ENCODE peak calls at places on chromosomes 3 and 15, in five cellular contexts. H is GM12878, Q is HEK293T, M is HepG2, Z is H1. C is an unnamed sample.
A peak's percentile ranks its signal among the peaks of the same experiment; 100 is the strongest.

GRCh38 chr3:27080126-27080525 is 289.1 kb downstream of the NEK10 start:
- DNase-seq in Z (no peak), H (no peak), M (no peak), Q (no peak), C (no peak)

GRCh38 chr15:99174567-99174966 is 69.7 kb downstream of the SYNM start:
- DNase-seq in H (no peak), Q (no peak), M (no peak), Z (no peak), C (no peak)

GRCh38 chr3:159263750-159264561 is 462.1 kb downstream of the MFSD1 start:
- DNase-seq in Q (peak; percentile 28), M (peak; percentile 22), Z (no peak), H (no peak), C (peak; percentile 8)

GRCh38 chr3:196135693-196136639 is 54.1 kb upstream of the TFRC start:
- DNase-seq in Z (no peak), M (no peak), H (no peak), Q (no peak), C (no peak)

GRCh38 chr15:42498212-42499038 is 3.0 kb downstream of the SNAP23 start:
- DNase-seq in M (no peak), H (no peak), Z (no peak), Q (no peak), C (no peak)

GRCh38 chr3:158768361-158768787 is 33.5 kb upstream of the MFSD1 start:
- DNase-seq in Q (no peak), H (no peak), Z (no peak), M (peak; percentile 67), C (no peak)

GRCh38 chr3:196186661-196187573 is 24.3 kb downstream of the ZDHHC19 start:
- DNase-seq in Q (no peak), H (peak; percentile 64), M (no peak), Z (peak; percentile 56), C (peak; percentile 85)

GRCh38 chr15:101161656-101162055 is 90.2 kb downstream of the CHSY1 start:
- DNase-seq in H (no peak), M (no peak), Z (no peak), Q (no peak), C (no peak)

GRCh38 chr3:162492446-162493081 is 996.0 kb downstream of the OTOL1 start:
- DNase-seq in Q (no peak), M (no peak), Z (no peak), H (no peak), C (no peak)

GRCh38 chr15:69388259-69388658 is 25.9 kb upstream of the KIF23 start:
- DNase-seq in Z (no peak), Q (no peak), H (no peak), M (no peak), C (no peak)

GRCh38 chr15:58473720-58474119 is 41.9 kb downstream of the LIPC start:
- DNase-seq in M (no peak), Q (no peak), H (peak; percentile 63), Z (no peak), C (no peak)

GRCh38 chr15:71011503-71012155 is 103.6 kb upstream of the THSD4 start:
- DNase-seq in Q (peak; percentile 30), Z (no peak), H (no peak), M (peak; percentile 3), C (peak; percentile 9)

GRCh38 chr3:112126501-112126900 is 6.5 kb downstream of the GCSAM start:
- DNase-seq in Q (peak; percentile 19), M (no peak), Z (peak; percentile 60), H (no peak), C (peak; percentile 85)

GRCh38 chr15:41969851-41970431 is 2.4 kb downstream of the EHD4 start:
- DNase-seq in Z (no peak), H (peak; percentile 88), Q (no peak), M (no peak), C (no peak)

GRCh38 chr3:117719316-117719926 is 1009.8 kb downstream of the TUSC7 start:
- DNase-seq in H (no peak), Q (peak; percentile 17), Z (no peak), M (peak; percentile 8), C (no peak)

GRCh38 chr3:117059054-117059989 is 349.7 kb downstream of the TUSC7 start:
- DNase-seq in Z (no peak), Q (no peak), M (peak; percentile 10), H (no peak), C (no peak)

GRCh38 chr3:31008986-31009385 is 114.5 kb upstream of the GADL1 start:
- DNase-seq in Z (no peak), Q (no peak), H (no peak), M (no peak), C (no peak)

GRCh38 chr3:165895919-165896318 is 58.7 kb upstream of the BCHE start:
- DNase-seq in Q (peak; percentile 27), H (no peak), M (peak; percentile 37), Z (no peak), C (peak; percentile 69)

GRCh38 chr3:55160241-55160877 is 232.5 kb upstream of the LRTM1 start:
- DNase-seq in H (peak; percentile 77), M (no peak), Q (no peak), Z (no peak), C (no peak)

GRCh38 chr3:142929109-142929508 is 34.4 kb downstream of the PAQR9 start:
- DNase-seq in M (peak; percentile 55), H (no peak), Z (no peak), Q (peak; percentile 83), C (peak; percentile 15)

GRCh38 chr3:184716652-184717607 is 5.1 kb upstream of the MAGEF1 start:
- DNase-seq in M (peak; percentile 12), H (no peak), Q (no peak), Z (no peak), C (no peak)

GRCh38 chr15:32979710-32980109 is 214.8 kb downstream of the FMN1 start:
- DNase-seq in M (no peak), H (no peak), Q (no peak), Z (no peak), C (no peak)

GRCh38 chr15:57582080-57582479 is 9.6 kb upstream of the MYZAP start:
- DNase-seq in Z (no peak), M (no peak), H (no peak), Q (no peak), C (no peak)

DNA sequence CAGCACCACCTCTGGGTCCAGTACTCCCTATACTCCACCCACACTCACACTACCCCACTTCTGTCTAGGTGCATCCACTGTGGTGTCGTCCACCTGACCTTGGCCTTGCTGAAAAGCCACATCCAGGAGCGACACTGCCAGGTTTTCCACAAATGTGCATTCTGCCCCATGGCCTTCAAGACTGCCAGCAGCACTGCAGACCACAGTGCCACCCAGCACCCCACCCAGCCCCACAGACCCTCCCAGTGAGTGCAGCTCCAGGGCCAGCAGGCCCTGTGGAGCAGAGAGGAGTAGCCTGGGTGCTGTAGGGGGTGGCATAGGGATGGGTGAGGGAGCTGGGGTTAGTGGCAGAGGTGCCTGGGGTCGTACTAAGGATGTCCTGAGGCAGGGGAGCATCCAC is 19.4 kb upstream of the ALPK3 start:
- DNase-seq in H (no peak), Q (no peak), M (no peak), Z (no peak), C (no peak)
- TF ChIP-seq SUZ12 in H (no peak), Q (no peak), M (no peak), Z (no peak), C (no peak)

GRCh38 chr3:18761530-18761929 is 336.4 kb upstream of the SATB1 start:
- DNase-seq in H (no peak), Z (no peak), M (no peak), Q (no peak), C (no peak)

GRCh38 chr3:18766971-18767370 is 341.8 kb upstream of the SATB1 start:
- DNase-seq in Z (no peak), M (no peak), Q (no peak), H (no peak), C (no peak)

GRCh38 chr3:18767756-18768303 is 342.7 kb upstream of the SATB1 start:
- DNase-seq in Q (no peak), H (no peak), Z (no peak), M (no peak), C (no peak)

GRCh38 chr3:18770800-18771199 is 345.7 kb upstream of the SATB1 start:
- DNase-seq in Z (no peak), H (no peak), Q (no peak), M (no peak), C (no peak)

DNA sequence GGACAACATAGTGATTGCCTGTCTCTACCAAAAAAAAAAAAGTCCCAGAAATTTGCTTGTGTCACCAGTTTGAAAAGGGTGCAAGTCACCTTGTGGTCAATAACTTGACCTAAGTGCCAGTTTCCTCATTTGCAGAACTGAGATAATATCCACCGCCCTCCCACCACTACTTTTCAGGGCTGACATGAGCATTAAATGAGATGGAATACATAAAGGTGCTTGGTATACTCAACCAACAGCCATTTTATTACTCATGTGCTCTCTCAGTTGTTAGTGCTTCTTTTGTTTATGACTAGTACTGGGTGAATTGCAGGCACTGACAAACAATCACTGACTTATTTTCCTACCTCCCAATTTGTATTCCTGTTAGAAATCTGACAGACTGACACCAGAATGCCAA is 340.5 kb upstream of the SATB1 start:
- DNase-seq in H (no peak), Q (no peak), Z (no peak), M (no peak), C (no peak)
- TF ChIP-seq SUZ12 in H (no peak), Q (no peak), Z (no peak), M (no peak), C (no peak)

GRCh38 chr3:123584284-123584987 is 417 bp downstream of the HACD2 start:
- DNase-seq in Q (peak; percentile 45), M (no peak), Z (no peak), H (no peak), C (no peak)
- TF ChIP-seq SUZ12 in Q (no peak), M (no peak), Z (no peak), H (no peak), C (no peak)

DNA sequence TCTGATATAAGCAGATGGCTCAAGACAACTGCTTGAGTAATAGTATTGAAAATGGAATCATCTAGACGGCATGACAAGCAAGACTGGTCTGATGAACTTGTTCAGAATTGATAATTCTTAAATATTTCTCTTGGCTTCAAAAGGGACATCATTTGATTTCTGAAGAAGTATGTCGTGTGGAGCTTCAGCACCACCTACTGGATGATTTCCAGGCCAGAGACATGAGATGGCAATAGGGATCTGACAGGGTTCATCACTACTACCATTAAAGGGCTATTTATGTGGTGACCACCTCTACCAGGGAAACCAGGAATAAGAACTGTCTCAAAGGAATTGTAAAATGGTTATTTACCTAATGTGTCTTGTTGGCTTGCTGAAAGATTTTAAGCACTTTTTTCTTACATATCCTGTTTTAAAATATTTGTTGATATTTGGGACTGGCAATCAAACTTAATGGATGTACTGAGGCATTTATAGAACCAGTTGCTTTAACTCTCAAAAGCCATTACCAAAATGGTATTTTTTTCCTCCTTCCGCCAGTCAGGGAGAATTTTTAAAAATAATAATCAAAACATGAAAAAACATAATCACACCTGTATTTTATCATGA is 99.5 kb upstream of the FAM98B start:
- DNase-seq in Z (no peak), H (peak; percentile 31), M (peak; percentile 60), Q (peak; percentile 26), C (peak; percentile 9)
- TF ChIP-seq SUZ12 in Z (no peak), H (no peak), M (no peak), Q (no peak), C (no peak)

GRCh38 chr3:176647988-176648387 is 549.3 kb downstream of the TBL1XR1 start:
- DNase-seq in Z (no peak), Q (no peak), H (no peak), M (no peak), C (no peak)

GRCh38 chr3:176651622-176652021 is 545.7 kb downstream of the TBL1XR1 start:
- DNase-seq in H (no peak), Q (no peak), Z (no peak), M (no peak), C (no peak)

GRCh38 chr3:176650478-176650877 is 546.8 kb downstream of the TBL1XR1 start:
- DNase-seq in H (no peak), M (no peak), Q (peak; percentile 9), Z (no peak), C (no peak)
- TF ChIP-seq SUZ12 in H (no peak), M (no peak), Q (no peak), Z (no peak), C (no peak)

C was measured in NT2/D1.